ENCODE peak calls at places on chromosomes 3 and 15, in four cellular contexts. S is AG09309, H is colonic mucosa, B is psoas muscle. L is an unnamed sample.

GRCh38 chr15:63473999-63474809 is 30.2 kb upstream of the USP3 start:
- DNase-seq in B (no peak), H (peak), S (no peak), L (peak)

GRCh38 chr3:244041-244440 is 47.5 kb downstream of the CHL1 start:
- DNase-seq in S (no peak), B (no peak), H (no peak), L (peak)

GRCh38 chr15:66027268-66027806 is 158.0 kb downstream of the RAB11A start:
- DNase-seq in B (no peak), S (no peak), H (peak), L (no peak)

GRCh38 chr15:58078591-58078990 is 13.1 kb upstream of the ALDH1A2 start:
- DNase-seq in B (no peak), H (no peak), S (no peak), L (no peak)

GRCh38 chr3:186519021-186519658 is 25.0 kb downstream of the CRYGS start:
- DNase-seq in H (no peak), S (no peak), B (no peak), L (no peak)

GRCh38 chr3:39809995-39810595 is 686 bp downstream of the MYRIP start:
- DNase-seq in S (no peak), H (no peak), B (no peak), L (no peak)

GRCh38 chr3:153026026-153026425 is 136.0 kb upstream of the RAP2B start:
- DNase-seq in B (no peak), H (no peak), S (no peak), L (no peak)

GRCh38 chr15:48647963-48648362 is 2.5 kb upstream of the FBN1 start:
- DNase-seq in S (no peak), B (no peak), H (no peak), L (no peak)

GRCh38 chr15:95699578-95699977 is 630.9 kb upstream of the NR2F2 start:
- DNase-seq in S (no peak), H (no peak), B (no peak), L (no peak)

GRCh38 chr3:50205719-50206276 is 727 bp downstream of the SLC38A3 start:
- DNase-seq in B (peak), H (no peak), S (no peak), L (no peak)

GRCh38 chr3:179653106-179653776 is 401 bp downstream of the USP13 start:
- DNase-seq in S (peak), H (peak), B (peak), L (peak)

GRCh38 chr3:179651687-179652466 is 963 bp upstream of the USP13 start:
- DNase-seq in B (no peak), S (no peak), H (no peak), L (no peak)

GRCh38 chr3:179655236-179655635 is 2.4 kb downstream of the USP13 start:
- DNase-seq in H (no peak), S (no peak), B (no peak), L (no peak)

GRCh38 chr3:179653777-179654117 is 907 bp downstream of the USP13 start:
- DNase-seq in H (no peak), S (no peak), B (no peak), L (no peak)

GRCh38 chr3:179652467-179653105 is at the start of gene USP13:
- DNase-seq in S (peak), B (peak), H (peak), L (peak)
- TF ChIP-seq CTCF in S (no peak), B (peak), H (no peak), L (no peak)

GRCh38 chr15:39594056-39594763 is 13.3 kb downstream of the THBS1 start:
- DNase-seq in H (peak), B (no peak), S (peak), L (no peak)
- H3K4me3 ChIP-seq in H (no peak), B (no peak), S (no peak), L (no peak)

GRCh38 chr3:46663611-46664135 is 29.8 kb downstream of the ALS2CL start:
- DNase-seq in S (no peak), H (peak), B (no peak), L (no peak)
- TF ChIP-seq CTCF in S (peak), H (no peak), B (peak), L (no peak)

GRCh38 chr3:117887031-117887430 is 1147.6 kb downstream of the IGSF11 start:
- DNase-seq in H (no peak), S (no peak), B (no peak), L (no peak)
- H3K4me3 ChIP-seq in H (no peak), S (no peak), B (no peak), L (no peak)

GRCh38 chr15:89575656-89576416 is 567 bp downstream of the TICRR start:
- DNase-seq in B (no peak), S (no peak), H (peak), L (no peak)
- TF ChIP-seq CTCF in B (no peak), S (no peak), H (no peak), L (no peak)

DNA sequence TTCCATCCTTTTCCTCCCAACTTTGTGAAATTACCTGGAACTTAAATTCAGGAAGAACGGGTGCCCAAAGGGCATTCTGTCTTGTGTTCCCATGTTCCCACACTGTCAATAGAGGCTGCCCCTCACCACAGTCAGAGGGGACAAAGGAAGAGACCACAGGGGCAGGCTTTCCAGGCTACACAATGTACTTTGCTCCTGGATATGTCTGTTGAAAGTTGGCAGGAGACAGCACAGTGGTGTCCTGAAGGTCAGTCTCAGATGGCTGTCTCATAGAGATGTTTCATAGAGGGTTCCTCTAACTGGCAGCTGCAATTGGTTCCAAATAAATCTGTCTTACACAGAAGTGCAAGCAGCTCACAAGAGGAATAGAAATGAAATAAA is 107.8 kb upstream of the TGFBR2 start:
- DNase-seq in B (no peak), S (no peak), H (no peak), L (no peak)
- H3K4me3 ChIP-seq in B (no peak), S (no peak), H (no peak), L (no peak)

GRCh38 chr3:23926736-23927135 is 9.8 kb downstream of the RPL15 start:
- DNase-seq in S (no peak), H (no peak), B (no peak), L (no peak)
- TF ChIP-seq CTCF in S (peak), H (no peak), B (peak), L (peak)

GRCh38 chr3:36733162-36733696 is 31.1 kb downstream of the DCLK3 start:
- DNase-seq in H (no peak), B (no peak), S (no peak), L (no peak)
- H3K4me3 ChIP-seq in H (no peak), B (no peak), S (no peak), L (no peak)

L was measured in AG04450.